ENCODE peak calls at places on chromosomes 13 and 19, in nine cellular contexts. Q is pancreas, P is neural progenitor cell, W is left ventricle myocardium inferior, H is foreskin keratinocyte, D is A549, T is esophagus squamous epithelium, Y is heart left ventricle, C is cardiac muscle cell. G is an unnamed sample.

GRCh38 chr13:46756977-46757376 is 40.0 kb downstream of the ESD start:
- DNase-seq in C (peak; percentile 55), D (no peak), W (no peak), Q (no peak), H (no peak), T (no peak), P (no peak), Y (no peak), G (no peak)

GRCh38 chr19:53034948-53035675 is 9.4 kb upstream of the ERVV-2 start:
- DNase-seq in C (no peak), W (no peak), Q (no peak), D (no peak), H (peak; percentile 21), T (no peak), P (no peak), Y (no peak), G (no peak)

GRCh38 chr13:112140366-112140765 is 73.4 kb downstream of the SOX1 start:
- DNase-seq in Q (no peak), H (no peak), T (no peak), Y (no peak), C (no peak), D (no peak), P (no peak), W (no peak), G (no peak)

GRCh38 chr13:78131811-78132210 is 213.2 kb upstream of the EDNRB start:
- DNase-seq in T (no peak), Y (no peak), W (no peak), C (peak; percentile 18), H (no peak), D (no peak), Q (no peak), P (no peak), G (no peak)

GRCh38 chr13:100388923-100389322 is 199.7 kb downstream of the GGACT start:
- DNase-seq in Y (no peak), D (no peak), T (no peak), H (no peak), W (no peak), Q (no peak), C (no peak), P (no peak), G (no peak)

GRCh38 chr19:30446844-30447243 is 74.7 kb downstream of the ZNF536 start:
- DNase-seq in W (no peak), T (no peak), D (no peak), C (no peak), P (no peak), H (no peak), Y (no peak), Q (no peak), G (no peak)

GRCh38 chr19:51246153-51246552 is 4.7 kb upstream of the SIGLECL1 start:
- DNase-seq in T (no peak), P (no peak), Q (no peak), C (peak; percentile 41), D (no peak), H (no peak), Y (no peak), W (no peak), G (no peak)

GRCh38 chr13:74450976-74451375 is 316.8 kb upstream of the KLF12 start:
- DNase-seq in P (no peak), Q (no peak), T (no peak), D (no peak), C (peak; percentile 15), H (peak; percentile 73), W (no peak), Y (no peak), G (no peak)

GRCh38 chr19:4638330-4638729 is 986 bp upstream of the TNFAIP8L1 start:
- DNase-seq in Y (peak; percentile 56), D (no peak), C (peak; percentile 41), Q (no peak), T (no peak), H (no peak), W (peak; percentile 68), P (no peak), G (no peak)

GRCh38 chr19:41371541-41371940 is 4.8 kb upstream of the TMEM91 start:
- DNase-seq in Q (no peak), Y (no peak), T (no peak), H (no peak), W (no peak), P (no peak), C (no peak), D (no peak), G (no peak)

GRCh38 chr13:42524487-42525034 is 49.4 kb upstream of the TNFSF11 start:
- DNase-seq in D (no peak), Q (no peak), H (no peak), W (no peak), P (no peak), C (no peak), Y (no peak), T (no peak), G (no peak)

GRCh38 chr19:29812080-29812880 is 489 bp downstream of the CCNE1 start:
- DNase-seq in T (no peak), P (peak; percentile 53), W (peak; percentile 20), D (no peak), H (no peak), C (no peak), Q (peak; percentile 79), Y (peak; percentile 34), G (peak; percentile 38)

GRCh38 chr13:113663934-113664333 is 3.1 kb upstream of the GRK1 start:
- DNase-seq in Y (peak; percentile 20), Q (no peak), C (no peak), H (no peak), D (no peak), T (no peak), P (no peak), W (no peak), G (no peak)

GRCh38 chr13:31755803-31756212 is 16.5 kb downstream of the RXFP2 start:
- DNase-seq in T (no peak), H (no peak), C (no peak), D (no peak), Q (no peak), Y (no peak), W (no peak), P (no peak), G (no peak)

GRCh38 chr19:4014541-4015491 is 7.3 kb downstream of the PIAS4 start:
- DNase-seq in C (no peak), P (peak; percentile 10), D (no peak), H (no peak), W (peak; percentile 64), T (no peak), Y (peak; percentile 84), Q (peak; percentile 86), G (peak; percentile 23)

GRCh38 chr19:29947871-29948270 is 5.8 kb downstream of the URI1 start:
- DNase-seq in T (no peak), H (no peak), P (no peak), D (no peak), Q (no peak), W (no peak), C (no peak), Y (no peak), G (no peak)

GRCh38 chr13:112818698-112819045 is 128.8 kb downstream of the ATP11A start:
- DNase-seq in Q (no peak), W (no peak), T (no peak), D (no peak), Y (no peak), H (no peak), P (no peak), C (no peak), G (no peak)

GRCh38 chr13:41137951-41138350 is 5.3 kb upstream of the KBTBD6 start:
- DNase-seq in H (peak; percentile 96), P (no peak), Q (no peak), C (peak; percentile 16), W (no peak), T (no peak), D (no peak), Y (no peak), G (no peak)

GRCh38 chr13:37870489-37870845 is 895 bp upstream of the TRPC4 start:
- DNase-seq in Y (no peak), H (no peak), C (no peak), T (no peak), P (no peak), D (no peak), W (no peak), Q (no peak), G (no peak)
- TF ChIP-seq CTCF in Y (no peak), H (no peak), C (no peak), T (no peak), P (no peak), D (no peak), W (no peak), Q (peak; percentile 1), G (no peak)

DNA sequence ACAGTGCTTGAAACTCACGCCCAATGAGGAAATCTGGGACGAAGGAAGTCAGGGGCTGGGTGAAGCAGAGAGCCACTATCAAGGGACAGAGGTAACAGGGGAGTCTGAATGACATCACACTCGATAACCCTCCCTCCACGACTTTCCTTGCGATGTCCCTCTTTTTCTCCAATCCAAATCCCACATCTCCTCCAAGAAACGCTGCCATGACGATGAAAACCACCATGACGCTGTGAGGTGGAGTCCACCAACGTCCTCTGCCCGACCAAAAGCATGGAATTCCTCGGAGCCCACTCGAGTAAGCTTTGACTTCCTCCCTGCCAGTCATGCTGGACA is 967 bp downstream of the REXO1 start:
- DNase-seq in W (no peak), C (no peak), H (no peak), D (no peak), Q (no peak), Y (no peak), P (no peak), T (no peak), G (no peak)
- H3K27ac ChIP-seq in W (peak overlapping the region; percentile 99), C (peak overlapping the region; percentile 100), H (peak overlapping the region; percentile 62), D (peak overlapping the region; percentile 100), Q (no peak overlapping the region), Y (peak overlapping the region; percentile 100), P (no peak overlapping the region), T (peak overlapping the region; percentile 99), G (peak overlapping the region; percentile 98)

GRCh38 chr13:89269737-89270136 is 1598.6 kb downstream of the SLITRK5 start:
- DNase-seq in D (no peak), T (no peak), H (peak; percentile 4), W (no peak), Y (no peak), C (no peak), Q (no peak), P (no peak), G (no peak)
- TF ChIP-seq CTCF in D (no peak), T (no peak), H (no peak), W (no peak), Y (no peak), C (no peak), Q (no peak), P (no peak), G (no peak)

DNA sequence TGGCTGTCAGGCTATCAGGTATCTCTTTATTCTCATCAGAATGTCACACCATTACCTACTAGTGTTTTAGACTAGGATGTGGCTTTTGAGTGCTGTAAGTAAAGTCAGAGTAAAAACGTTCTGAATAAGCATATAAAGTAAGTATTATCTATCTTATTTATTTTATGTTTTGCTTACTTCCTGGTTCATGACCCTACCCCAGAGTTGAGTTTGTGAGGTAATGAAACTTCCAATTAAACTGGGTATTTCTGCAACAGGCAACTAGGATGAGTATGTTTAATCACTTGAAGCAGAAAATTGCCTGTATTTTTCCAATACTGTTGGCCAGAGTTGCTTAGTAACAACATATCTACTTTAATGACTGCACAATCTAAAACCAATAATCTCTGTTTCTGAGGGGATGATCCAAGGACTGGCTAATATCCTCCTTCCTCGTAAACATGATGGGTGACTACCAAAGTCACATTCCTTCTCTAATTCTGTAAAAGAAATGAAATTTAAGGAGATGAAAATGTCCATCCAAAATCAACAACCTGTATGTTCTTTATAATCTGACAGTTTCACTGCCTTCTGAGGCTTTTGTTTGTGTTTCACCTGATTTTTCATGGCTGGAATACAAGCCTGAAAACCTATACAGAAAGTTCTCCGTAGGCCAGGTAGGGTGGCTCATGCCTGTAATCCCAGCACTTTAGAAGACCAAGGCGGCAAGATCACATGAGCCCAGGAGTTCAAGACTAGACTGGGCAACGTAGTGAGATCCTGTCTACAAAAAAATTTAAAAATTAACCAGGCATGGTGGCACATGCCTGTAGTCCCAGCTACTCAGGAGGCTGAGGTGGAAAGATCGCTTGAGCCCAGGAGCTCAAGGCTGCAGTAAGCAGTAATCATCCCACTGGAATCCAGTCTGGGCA is 83.1 kb downstream of the ABCC4 start:
- DNase-seq in T (no peak), Y (no peak), C (no peak), W (no peak), P (no peak), D (no peak), Q (no peak), H (no peak), G (no peak)
- H3K27ac ChIP-seq in T (no peak overlapping the region), Y (no peak overlapping the region), C (no peak overlapping the region), W (no peak overlapping the region), P (no peak overlapping the region), D (peak overlapping the region; percentile 20), Q (no peak overlapping the region), H (no peak overlapping the region), G (no peak overlapping the region)

G was measured in CD4-positive, alpha-beta T cell.